ENCODE peak calls at places on chromosomes 5 and 9, in eight cellular contexts. T, W, N, P, U, I, J and L are unnamed samples.

GRCh38 chr9:107727113-107727780 is 237.7 kb upstream of the KLF4 start:
- DNase-seq in W (no peak), N (peak), J (no peak), I (no peak), P (peak), U (no peak), T (no peak), L (no peak)

GRCh38 chr5:93053825-93054224 is 527.2 kb downstream of the NR2F1-AS1 start:
- DNase-seq in I (no peak), N (no peak), J (no peak), U (no peak), P (peak), W (no peak), T (no peak), L (peak)

GRCh38 chr9:8679405-8679951 is 879.9 kb upstream of the DMAC1 start:
- DNase-seq in P (no peak), U (no peak), J (no peak), I (no peak), N (no peak), T (no peak), W (no peak), L (no peak)

GRCh38 chr9:98075332-98075805 is 18.8 kb downstream of the NANS start:
- DNase-seq in I (no peak), W (no peak), T (no peak), J (no peak), U (peak), P (peak), N (peak), L (peak)

GRCh38 chr5:148911386-148911785 is 85.0 kb downstream of the ADRB2 start:
- DNase-seq in I (no peak), N (no peak), P (no peak), T (no peak), U (no peak), J (no peak), W (no peak), L (peak)

GRCh38 chr5:136058031-136058971 is 29.5 kb downstream of the TGFBI start:
- DNase-seq in I (peak), T (no peak), N (peak), J (no peak), U (peak), W (peak), P (peak), L (peak)

GRCh38 chr9:137129089-137129455 is 9.9 kb upstream of the GRIN1 start:
- DNase-seq in I (no peak), J (no peak), W (no peak), N (peak), T (no peak), P (peak), U (no peak), L (peak)

GRCh38 chr9:120267929-120268328 is 312.0 kb downstream of the CDK5RAP2 start:
- DNase-seq in P (no peak), U (no peak), J (no peak), N (peak), T (no peak), I (no peak), W (no peak), L (peak)

GRCh38 chr5:134568761-134569725 is 43.6 kb downstream of the JADE2 start:
- DNase-seq in U (no peak), N (peak), W (peak), I (peak), T (peak), J (no peak), P (peak), L (peak)

GRCh38 chr5:73139485-73139884 is 19.1 kb downstream of the TMEM171 start:
- DNase-seq in I (no peak), P (no peak), W (no peak), N (no peak), U (no peak), T (no peak), J (no peak), L (no peak)

GRCh38 chr9:104091708-104092107 is 2.4 kb upstream of the SMC2 start:
- DNase-seq in W (no peak), J (no peak), U (no peak), I (peak), T (no peak), N (no peak), P (peak), L (no peak)

GRCh38 chr9:125608488-125609224 is 98.4 kb downstream of the MAPKAP1 start:
- DNase-seq in N (no peak), P (peak), U (no peak), W (no peak), J (no peak), I (no peak), T (no peak), L (no peak)

GRCh38 chr9:115416299-115416698 is 298.3 kb upstream of the TNC start:
- DNase-seq in P (no peak), I (no peak), J (no peak), N (no peak), T (no peak), U (no peak), W (no peak), L (no peak)

GRCh38 chr9:87071473-87071872 is 124.2 kb upstream of the GAS1 start:
- DNase-seq in T (no peak), P (no peak), U (no peak), W (no peak), I (no peak), J (no peak), N (peak), L (peak)

GRCh38 chr9:70392189-70392588 is 22.3 kb downstream of the KLF9 start:
- DNase-seq in T (no peak), U (no peak), P (no peak), W (no peak), I (no peak), J (no peak), N (no peak), L (peak)

GRCh38 chr9:69001921-69002320 is 12.0 kb downstream of the PRKACG start:
- DNase-seq in J (no peak), T (no peak), U (no peak), W (no peak), I (no peak), N (no peak), P (no peak), L (no peak)

GRCh38 chr5:41978686-41979085 is 53.6 kb downstream of the FBXO4 start:
- DNase-seq in I (no peak), J (no peak), U (no peak), P (no peak), T (no peak), N (peak), W (no peak), L (no peak)

GRCh38 chr9:132008184-132008781 is 71.4 kb downstream of the MED27 start:
- DNase-seq in W (no peak), J (no peak), P (no peak), N (no peak), T (no peak), U (peak), I (no peak), L (peak)

GRCh38 chr5:103648086-103648485 is 85.5 kb upstream of the NUDT12 start:
- DNase-seq in N (no peak), J (no peak), T (no peak), U (no peak), P (no peak), W (no peak), I (no peak), L (no peak)
- TF ChIP-seq CTCF in N (no peak), J (no peak), T (no peak), U (peak), P (peak), W (no peak), I (no peak), L (no peak)

GRCh38 chr5:80806929-80807328 is 152.1 kb upstream of the DHFR start:
- DNase-seq in I (no peak), T (no peak), N (no peak), J (no peak), W (no peak), U (no peak), P (no peak), L (no peak)
- TF ChIP-seq CTCF in I (no peak), T (no peak), N (no peak), J (no peak), W (no peak), U (no peak), P (no peak), L (no peak)

DNA sequence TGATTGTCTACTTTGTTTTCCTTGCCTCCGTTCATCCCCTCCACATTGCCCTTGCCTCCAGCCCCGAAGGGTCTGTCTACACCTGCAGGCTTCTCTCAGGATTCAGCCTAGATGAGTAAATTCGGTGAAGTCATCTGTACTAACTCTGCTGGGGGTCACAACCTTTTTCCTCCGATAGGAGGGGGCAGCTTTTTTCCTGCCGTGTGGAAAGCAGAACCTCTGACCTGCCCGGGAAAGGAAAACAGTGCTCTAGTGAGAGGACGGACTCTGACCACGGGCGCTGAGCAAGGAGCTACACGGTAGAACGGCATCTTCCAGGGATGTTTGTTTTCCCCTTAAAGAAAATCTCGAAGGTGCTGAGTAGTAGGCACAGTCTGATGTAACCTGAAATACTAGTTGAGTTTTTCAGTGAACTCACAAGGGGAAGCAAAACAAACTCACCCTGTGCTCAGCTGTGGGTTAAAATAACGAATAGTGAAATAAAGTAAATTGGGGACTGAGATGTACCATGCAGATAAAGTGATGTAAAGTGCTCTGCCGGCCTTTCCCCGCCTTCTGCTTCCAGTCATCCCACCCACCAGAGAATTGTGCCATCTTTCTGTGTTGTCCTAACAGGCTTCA is 281.8 kb downstream of the AOPEP start:
- DNase-seq in T (no peak), I (no peak), P (no peak), J (no peak), W (no peak), N (no peak), U (no peak), L (peak)
- TF ChIP-seq CTCF in T (no peak), I (no peak), P (no peak), J (no peak), W (no peak), N (no peak), U (no peak), L (no peak)

DNA sequence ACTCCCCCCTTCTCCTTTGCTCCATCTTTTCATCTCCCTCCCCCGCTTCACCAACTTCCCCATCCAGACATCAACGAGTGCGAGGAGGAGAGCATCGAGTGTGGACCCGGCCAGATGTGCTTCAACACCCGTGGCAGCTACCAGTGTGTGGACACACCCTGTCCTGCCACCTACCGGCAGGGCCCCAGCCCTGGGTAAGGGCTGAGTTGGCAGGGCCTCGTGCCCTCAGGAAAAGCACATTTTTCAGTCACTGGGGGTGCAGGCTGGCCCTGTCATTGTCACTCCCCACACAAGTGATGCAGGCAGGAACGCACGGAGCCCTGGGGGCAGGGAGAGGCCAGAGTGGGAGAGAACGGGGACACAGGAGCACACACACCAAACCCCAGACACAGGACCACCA is 12.4 kb upstream of the ASS1 start:
- DNase-seq in U (no peak), T (no peak), N (no peak), I (no peak), P (no peak), W (peak), J (no peak), L (peak)
- TF ChIP-seq CTCF in U (peak), T (no peak), N (no peak), I (no peak), P (no peak), W (peak), J (no peak), L (peak)